ENCODE peak calls at places on chromosomes 13 and 19, in nine cellular contexts. R is cardiac muscle cell, T is lower lobe of right lung, O is ovary, F is gastrocnemius medialis, B is pancreas, X is left lung, G is AG04450, S is endodermal cell. C is an unnamed sample.
A peak's percentile ranks its signal among the peaks of the same experiment; 100 is the strongest.

GRCh38 chr19:49911381-49912145 is 14.9 kb upstream of the IL4I1 start:
- DNase-seq in O (no peak), B (no peak), F (no peak), R (peak; percentile 16), X (no peak), S (no peak), T (no peak), G (no peak), C (no peak)

GRCh38 chr13:108963846-108964600 is 334.6 kb downstream of the MYO16 start:
- DNase-seq in T (no peak), S (no peak), F (no peak), O (no peak), X (no peak), B (no peak), R (peak; percentile 23), G (peak; percentile 36), C (no peak)

GRCh38 chr13:26584713-26585112 is 27.2 kb downstream of the WASF3 start:
- DNase-seq in G (no peak), R (peak; percentile 42), B (no peak), F (no peak), O (no peak), X (no peak), S (no peak), T (no peak), C (no peak)

GRCh38 chr13:83881917-83882625 is at the start of gene SLITRK1:
- DNase-seq in B (peak; percentile 77), F (no peak), G (peak; percentile 42), X (peak; percentile 49), O (no peak), S (peak; percentile 97), R (peak; percentile 69), T (peak; percentile 47), C (peak; percentile 82)

GRCh38 chr19:35856546-35857149 is at the start of gene KIRREL2:
- DNase-seq in T (no peak), F (no peak), X (peak; percentile 84), B (peak; percentile 60), R (no peak), O (no peak), S (peak; percentile 84), G (no peak), C (peak; percentile 21)

GRCh38 chr19:47587295-47587694 is 14.3 kb upstream of the ZNF541 start:
- DNase-seq in O (no peak), X (no peak), T (no peak), R (peak; percentile 46), S (no peak), B (no peak), G (no peak), F (no peak), C (no peak)

GRCh38 chr19:1470864-1471513 is 8.0 kb downstream of the C19orf25 start:
- DNase-seq in G (no peak), S (peak; percentile 90), F (no peak), X (peak; percentile 73), O (no peak), R (no peak), B (no peak), T (no peak), C (peak; percentile 61)

GRCh38 chr19:41552558-41552957 is 23.4 kb upstream of the CEACAM21 start:
- DNase-seq in R (no peak), G (no peak), B (no peak), O (no peak), F (no peak), T (no peak), X (no peak), S (no peak), C (no peak)

GRCh38 chr13:76293346-76293745 is 592.9 kb downstream of the KCTD12 start:
- DNase-seq in X (no peak), R (peak; percentile 81), G (peak; percentile 7), F (no peak), B (no peak), T (no peak), S (no peak), O (no peak), C (no peak)

GRCh38 chr13:66887088-66887487 is 343.0 kb downstream of the PCDH9 start:
- DNase-seq in B (no peak), R (peak; percentile 65), T (no peak), F (no peak), O (no peak), G (peak; percentile 10), X (no peak), S (no peak), C (no peak)

GRCh38 chr13:89862011-89862690 is 1485.3 kb upstream of the MIR17HG start:
- DNase-seq in O (no peak), F (no peak), X (peak; percentile 37), S (no peak), G (no peak), R (no peak), T (no peak), B (no peak), C (no peak)

GRCh38 chr13:46377554-46377953 is 9.5 kb downstream of the RUBCNL start:
- DNase-seq in X (no peak), O (no peak), G (no peak), S (no peak), B (no peak), T (no peak), F (no peak), R (no peak), C (no peak)

GRCh38 chr13:37074703-37075102 is 15.2 kb upstream of the SUPT20H start:
- DNase-seq in T (no peak), G (no peak), B (no peak), X (no peak), F (no peak), R (peak; percentile 65), S (no peak), O (no peak), C (peak; percentile 71)

GRCh38 chr13:59834801-59835200 is 328.9 kb downstream of the DIAPH3 start:
- DNase-seq in S (no peak), O (no peak), B (no peak), X (no peak), F (no peak), R (peak; percentile 17), G (no peak), T (no peak), C (no peak)

GRCh38 chr19:33193864-33194362 is at the start of gene LRP3:
- DNase-seq in X (peak; percentile 91), B (peak; percentile 54), T (peak; percentile 54), G (no peak), O (peak; percentile 82), S (peak; percentile 80), F (peak; percentile 24), R (peak; percentile 51), C (peak; percentile 67)

GRCh38 chr13:88103824-88104223 is 432.7 kb downstream of the SLITRK5 start:
- DNase-seq in G (no peak), R (no peak), O (no peak), B (no peak), S (no peak), T (no peak), X (no peak), F (no peak), C (no peak)

GRCh38 chr13:102220681-102221228 is 181.1 kb downstream of the FGF14 start:
- DNase-seq in O (no peak), T (no peak), F (no peak), S (no peak), G (no peak), B (no peak), R (no peak), X (no peak), C (peak; percentile 32)

GRCh38 chr13:46577656-46578589 is 25.0 kb downstream of the LRCH1 start:
- DNase-seq in F (no peak), T (no peak), G (no peak), X (no peak), B (no peak), O (no peak), S (no peak), R (no peak), C (no peak)

GRCh38 chr19:2623743-2624142 is 78.8 kb downstream of the GNG7 start:
- DNase-seq in F (no peak), T (no peak), X (no peak), R (no peak), G (no peak), S (no peak), B (no peak), O (no peak), C (no peak)

GRCh38 chr19:2627855-2628254 is 74.6 kb downstream of the GNG7 start:
- DNase-seq in X (no peak), O (no peak), S (no peak), G (no peak), T (no peak), B (no peak), R (no peak), F (no peak), C (no peak)

GRCh38 chr19:2627319-2627829 is 75.1 kb downstream of the GNG7 start:
- DNase-seq in S (no peak), B (peak; percentile 85), G (peak; percentile 90), R (peak; percentile 94), X (peak; percentile 91), T (peak; percentile 78), O (peak; percentile 59), F (peak; percentile 93), C (peak; percentile 45)

GRCh38 chr19:2624537-2625091 is 77.9 kb downstream of the GNG7 start:
- DNase-seq in O (no peak), T (peak; percentile 73), B (peak; percentile 54), G (no peak), R (no peak), F (peak; percentile 79), S (peak; percentile 91), X (peak; percentile 83), C (no peak)

GRCh38 chr19:2625434-2625833 is 77.1 kb downstream of the GNG7 start:
- DNase-seq in B (no peak), O (no peak), S (no peak), G (no peak), F (no peak), X (peak; percentile 86), T (peak; percentile 80), R (no peak), C (no peak)
- H3K27ac ChIP-seq in B (no peak overlapping the region), O (no peak overlapping the region), S (no peak overlapping the region), G (no peak overlapping the region), F (peak overlapping the region; percentile 94), X (peak overlapping the region; percentile 97), T (peak overlapping the region; percentile 34), R (no peak overlapping the region), C (no peak overlapping the region)

DNA sequence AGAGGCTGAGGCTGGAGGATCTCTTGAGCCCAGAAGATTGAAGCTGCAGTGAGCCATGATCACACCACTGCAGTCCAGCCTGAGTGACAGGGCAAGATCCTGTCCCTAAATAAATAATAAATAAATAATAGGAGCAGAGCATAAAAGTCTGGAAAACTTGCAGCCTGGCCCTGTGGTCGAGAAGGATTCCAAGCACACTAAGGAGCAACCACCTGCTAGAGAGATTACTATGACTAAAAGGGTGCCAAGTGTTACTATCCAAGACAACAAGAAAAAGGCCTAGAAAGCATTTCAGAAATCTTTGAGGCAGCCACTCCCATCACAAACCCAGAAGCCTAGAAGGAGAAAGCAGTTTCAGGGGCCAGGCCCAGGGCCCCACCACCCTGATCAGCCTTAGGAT is 46.1 kb downstream of the LHFPL6 start:
- DNase-seq in S (no peak), X (no peak), B (no peak), G (no peak), O (no peak), F (no peak), R (no peak), T (no peak), C (no peak)
- H3K27ac ChIP-seq in S (no peak overlapping the region), X (no peak overlapping the region), B (no peak overlapping the region), G (no peak overlapping the region), O (no peak overlapping the region), F (no peak overlapping the region), R (no peak overlapping the region), T (no peak overlapping the region), C (no peak overlapping the region)

GRCh38 chr19:13951799-13952153 is 533 bp upstream of the DCAF15 start:
- DNase-seq in O (no peak), B (no peak), G (no peak), F (no peak), X (no peak), T (no peak), R (no peak), S (no peak), C (no peak)
- H3K27ac ChIP-seq in O (no peak overlapping the region), B (no peak overlapping the region), G (no peak overlapping the region), F (peak overlapping the region; percentile 89), X (peak overlapping the region; percentile 86), T (peak overlapping the region; percentile 13), R (no peak overlapping the region), S (no peak overlapping the region), C (no peak overlapping the region)

GRCh38 chr19:11203194-11204075 is 6.1 kb upstream of the KANK2 start:
- DNase-seq in R (peak; percentile 93), F (no peak), G (peak; percentile 30), T (peak; percentile 75), B (peak; percentile 44), S (peak; percentile 93), O (peak; percentile 94), X (peak; percentile 83), C (peak; percentile 57)
- H3K27ac ChIP-seq in R (peak overlapping the region; percentile 55), F (peak overlapping the region; percentile 73), G (peak overlapping the region; percentile 73), T (peak overlapping the region; percentile 76), B (no peak overlapping the region), S (no peak overlapping the region), O (peak overlapping the region; percentile 75), X (peak overlapping the region; percentile 28), C (peak overlapping the region; percentile 50)

C was measured in A673.